ENCODE peak calls at places on chromosomes 1 and 21, in nine cellular contexts. O is ELR, R is brain pericyte, T is Caki2, K is GM18507, Y is SHP77 treated with DMSO at 0.1 percent for 48 hours, P is cardiac fibroblast, W is PC-9, X is H7. L is an unnamed sample.

GRCh38 chr1:151106891-151107290 is 36.3 kb downstream of the GABPB2 start:
- DNase-seq in O (peak; percentile 70), R (no peak), T (no peak), K (no peak), Y (no peak), P (peak; percentile 20), W (no peak), X (no peak), L (no peak)

GRCh38 chr21:38351961-38352521 is 95.2 kb downstream of the KCNJ15 start:
- DNase-seq in O (peak; percentile 82), R (no peak), T (peak; percentile 44), K (no peak), Y (no peak), P (peak; percentile 74), W (no peak), X (peak; percentile 36), L (no peak)

GRCh38 chr21:18350216-18350615 is 53.4 kb downstream of the TMPRSS15 start:
- DNase-seq in O (no peak), R (no peak), T (no peak), K (no peak), Y (no peak), P (no peak), W (no peak), X (no peak), L (no peak)

GRCh38 chr21:33936221-33937038 is 20.8 kb upstream of the ATP5PO start:
- DNase-seq in O (no peak), R (no peak), T (no peak), K (no peak), Y (no peak), P (peak; percentile 43), W (no peak), X (no peak), L (peak; percentile 50)

GRCh38 chr1:218521414-218522169 is 176.5 kb downstream of the TGFB2 start:
- DNase-seq in O (peak; percentile 75), R (no peak), T (no peak), K (no peak), Y (peak; percentile 24), P (no peak), W (no peak), X (peak; percentile 38), L (no peak)

GRCh38 chr1:242219298-242219901 is 220.5 kb upstream of the MAP1LC3C start:
- DNase-seq in O (no peak), R (no peak), T (no peak), K (no peak), Y (no peak), P (no peak), W (no peak), X (no peak), L (no peak)

GRCh38 chr1:1899967-1900327 is 9.1 kb upstream of the GNB1 start:
- DNase-seq in O (no peak), R (no peak), T (no peak), K (no peak), Y (no peak), P (no peak), W (no peak), X (peak; percentile 50), L (no peak)

GRCh38 chr1:153626929-153627796 is at the start of gene S100A13:
- DNase-seq in O (peak; percentile 95), R (peak; percentile 73), T (peak; percentile 97), K (no peak), Y (peak; percentile 91), P (peak; percentile 97), W (peak; percentile 95), X (peak; percentile 98), L (no peak)

L was measured in activated naive CD4-positive, alpha-beta T cell treated with anti-CD3 and anti-CD28 coated beads, Interleukin-2, amount 50 U/mL, for 72 hours.